ENCODE peak calls at places on chromosome 20, in seven cellular contexts. N is PC-3, P is heart left ventricle, R is colonic mucosa, T is mesendoderm, E is breast epithelium, C is tibial nerve. Z is an unnamed sample.
A peak's percentile ranks its signal among the peaks of the same experiment; 100 is the strongest.

GRCh38 chr20:6651016-6651415 is 116.5 kb upstream of the BMP2 start:
- DNase-seq in N (peak; percentile 97), P (no peak), R (no peak), T (no peak), E (no peak), C (peak; percentile 63), Z (peak; percentile 74)

GRCh38 chr20:51631011-51631950 is 88.8 kb upstream of the NFATC2 start:
- DNase-seq in N (peak; percentile 100), P (peak; percentile 70), R (peak; percentile 24), T (no peak), E (no peak), C (peak; percentile 83), Z (no peak)

GRCh38 chr20:10453241-10453640 is 18.1 kb downstream of the SLX4IP start:
- DNase-seq in N (no peak), P (no peak), R (no peak), T (no peak), E (no peak), C (no peak), Z (no peak)

GRCh38 chr20:25084616-25085187 is 2.8 kb upstream of the VSX1 start:
- DNase-seq in N (no peak), P (no peak), R (no peak), T (no peak), E (no peak), C (no peak), Z (no peak)

GRCh38 chr20:53699085-53699717 is 105.6 kb upstream of the ZNF217 start:
- DNase-seq in N (no peak), P (no peak), R (no peak), T (no peak), E (no peak), C (no peak), Z (no peak)

GRCh38 chr20:20743511-20744169 is 31.2 kb upstream of the RALGAPA2 start:
- DNase-seq in N (no peak), P (peak; percentile 78), R (peak; percentile 67), T (peak; percentile 89), E (no peak), C (peak; percentile 38), Z (peak; percentile 81)

GRCh38 chr20:54048489-54048888 is 21.9 kb downstream of the BCAS1 start:
- DNase-seq in N (no peak), P (no peak), R (no peak), T (no peak), E (no peak), C (no peak), Z (no peak)

GRCh38 chr20:20926222-20926905 is 179.8 kb downstream of the LINC00237 start:
- DNase-seq in N (no peak), P (no peak), R (no peak), T (peak; percentile 11), E (no peak), C (no peak), Z (no peak)

GRCh38 chr20:2342243-2342642 is 38.5 kb upstream of the TGM6 start:
- DNase-seq in N (no peak), P (no peak), R (no peak), T (no peak), E (no peak), C (no peak), Z (no peak)

GRCh38 chr20:36493801-36494114 is 47.6 kb upstream of the MYL9 start:
- DNase-seq in N (no peak), P (peak; percentile 79), R (peak; percentile 38), T (no peak), E (peak; percentile 69), C (peak; percentile 70), Z (peak; percentile 87)

GRCh38 chr20:35172434-35172806 is 548 bp downstream of the PROCR start:
- DNase-seq in N (no peak), P (no peak), R (no peak), T (no peak), E (no peak), C (no peak), Z (no peak)

GRCh38 chr20:35173576-35174192 is 1.8 kb downstream of the PROCR start:
- DNase-seq in N (no peak), P (no peak), R (no peak), T (no peak), E (no peak), C (no peak), Z (no peak)

GRCh38 chr20:35174458-35175216 is 2.8 kb downstream of the PROCR start:
- DNase-seq in N (no peak), P (no peak), R (peak; percentile 74), T (peak; percentile 49), E (no peak), C (no peak), Z (no peak)

GRCh38 chr20:35171753-35172433 is at the start of gene PROCR:
- DNase-seq in N (peak; percentile 97), P (peak; percentile 91), R (peak; percentile 92), T (peak; percentile 94), E (peak; percentile 73), C (peak; percentile 89), Z (peak; percentile 92)

DNA sequence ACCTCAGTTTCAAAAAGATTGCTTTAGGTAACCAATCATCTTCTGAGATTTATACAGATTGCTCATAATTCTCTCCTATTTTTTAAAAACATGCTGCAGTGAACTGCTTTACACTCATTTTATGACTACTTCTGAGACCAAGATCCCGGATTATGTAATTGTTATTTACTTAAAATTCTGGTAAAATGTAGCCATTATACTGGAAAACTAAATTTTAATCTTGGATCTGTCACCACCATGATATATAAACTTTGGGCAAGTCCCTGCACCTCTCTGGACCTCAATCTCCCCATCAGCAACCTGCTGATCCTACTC is 477 bp upstream of the PROCR start:
- DNase-seq in N (no peak), P (no peak), R (no peak), T (no peak), E (no peak), C (no peak), Z (no peak)
- H3K4me3 ChIP-seq in N (peak overlapping the region; percentile 72), P (peak overlapping the region; percentile 52), R (peak overlapping the region; percentile 28), T (no peak overlapping the region), E (peak overlapping the region; percentile 49), C (peak overlapping the region; percentile 34), Z (peak overlapping the region; percentile 44)

GRCh38 chr20:41408131-41408789 is 41.6 kb upstream of the EMILIN3 start:
- DNase-seq in N (no peak), P (no peak), R (no peak), T (no peak), E (no peak), C (no peak), Z (no peak)
- H3K36me3 ChIP-seq in N (peaks cover 17% of the 10 kb centered on the region), P (peaks cover 18% of the 10 kb centered on the region), R (peaks cover 8% of the 10 kb centered on the region), T (peaks cover 23% of the 10 kb centered on the region), E (peaks cover 14% of the 10 kb centered on the region), C (peaks cover 95% of the 10 kb centered on the region), Z (peaks cover 89% of the 10 kb centered on the region)

GRCh38 chr20:38164624-38165088 is 414 bp downstream of the TGM2 start:
- DNase-seq in N (no peak), P (no peak), R (no peak), T (no peak), E (no peak), C (no peak), Z (no peak)

GRCh38 chr20:38164069-38164468 is 1.0 kb downstream of the TGM2 start:
- DNase-seq in N (no peak), P (no peak), R (no peak), T (no peak), E (no peak), C (no peak), Z (no peak)

GRCh38 chr20:38165966-38166706 is 1.1 kb upstream of the TGM2 start:
- DNase-seq in N (no peak), P (no peak), R (no peak), T (no peak), E (no peak), C (no peak), Z (no peak)

GRCh38 chr20:38166707-38167233 is 1.7 kb upstream of the TGM2 start:
- DNase-seq in N (no peak), P (no peak), R (no peak), T (no peak), E (no peak), C (no peak), Z (no peak)

DNA sequence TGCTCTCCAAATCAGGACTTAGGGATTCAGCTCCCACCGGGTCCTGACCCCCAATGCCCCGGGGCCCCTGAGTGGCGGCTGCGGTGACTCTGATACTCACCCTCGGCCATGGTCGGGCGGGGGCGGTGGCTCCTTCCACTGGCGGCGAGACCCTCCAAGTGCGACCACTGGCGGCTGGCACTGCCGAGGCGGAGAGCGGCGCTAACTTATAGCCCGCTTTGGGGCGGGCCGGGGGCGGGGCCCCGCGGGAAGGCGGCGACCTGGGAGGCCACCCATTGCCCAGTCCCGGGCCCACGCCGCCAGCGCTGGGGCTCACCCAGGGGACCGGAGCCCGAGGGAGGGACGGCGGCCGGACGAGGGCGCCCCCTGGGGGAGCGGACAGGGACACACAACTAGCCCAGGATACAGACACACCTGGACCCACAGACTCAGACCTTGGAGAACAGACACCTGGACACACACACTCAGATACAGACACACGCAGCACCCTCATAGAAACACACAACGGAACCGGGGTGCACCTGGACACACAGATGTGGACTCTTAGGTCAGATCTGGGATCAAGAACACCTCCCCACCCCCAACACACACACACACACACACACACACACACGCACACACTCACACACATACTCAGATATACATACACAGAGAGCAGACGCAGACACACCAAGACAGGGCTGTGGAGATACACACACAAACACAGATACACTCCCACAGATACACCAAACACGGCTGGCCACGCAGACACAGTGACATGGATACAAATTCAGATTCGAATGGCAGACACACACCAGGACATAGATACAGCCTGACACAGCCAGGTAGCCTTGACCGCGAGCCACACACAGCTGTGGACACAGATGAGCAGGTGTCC is at the start of gene TGM2:
- DNase-seq in N (peak; percentile 91), P (peak; percentile 91), R (peak; percentile 75), T (peak; percentile 53), E (no peak), C (no peak), Z (no peak)
- H3K4me3 ChIP-seq in N (peak within 1 kb of the TSS; percentile 79), P (peak within 1 kb of the TSS; percentile 69), R (peak within 1 kb of the TSS; percentile 41), T (no peak within 1 kb of the TSS), E (peak within 1 kb of the TSS; percentile 40), C (peak within 1 kb of the TSS; percentile 41), Z (peak within 1 kb of the TSS; percentile 43)

GRCh38 chr20:62313460-62314338 is 10.9 kb downstream of the ADRM1 start:
- DNase-seq in N (no peak), P (no peak), R (no peak), T (no peak), E (no peak), C (no peak), Z (no peak)
- H3K36me3 ChIP-seq in N (peaks cover 61% of the 10 kb centered on the region), P (peaks cover 44% of the 10 kb centered on the region), R (no peaks in the 10 kb centered on the region), T (peaks cover 14% of the 10 kb centered on the region), E (no peaks in the 10 kb centered on the region), C (peaks cover 94% of the 10 kb centered on the region), Z (peaks cover 84% of the 10 kb centered on the region)

DNA sequence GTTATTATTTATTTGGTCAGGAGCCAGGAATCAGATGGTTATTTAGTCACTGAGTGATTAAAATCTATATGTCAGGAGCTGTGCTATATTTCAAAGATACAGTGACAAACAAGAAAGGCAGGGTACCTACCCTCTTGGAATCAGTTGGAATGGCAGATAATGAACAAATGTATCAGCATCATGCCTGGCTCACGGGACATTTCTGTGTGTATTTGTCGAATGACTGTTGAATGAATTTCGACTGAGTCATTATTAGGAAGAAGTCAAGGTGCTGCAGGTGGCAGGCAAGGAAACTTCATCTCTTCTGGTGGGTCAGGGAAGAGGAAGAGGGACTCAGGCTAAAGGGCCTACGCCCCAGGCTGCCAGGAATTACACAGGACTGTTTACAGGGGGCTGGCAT is 13.6 kb downstream of the PKIG start:
- DNase-seq in N (peak; percentile 94), P (no peak), R (no peak), T (no peak), E (no peak), C (no peak), Z (no peak)
- H3K4me3 ChIP-seq in N (no peak overlapping the region), P (no peak overlapping the region), R (no peak overlapping the region), T (no peak overlapping the region), E (no peak overlapping the region), C (no peak overlapping the region), Z (no peak overlapping the region)

GRCh38 chr20:63206878-63207277 is 9.1 kb downstream of the YTHDF1 start:
- DNase-seq in N (peak; percentile 62), P (no peak), R (no peak), T (no peak), E (peak; percentile 79), C (no peak), Z (no peak)
- H3K36me3 ChIP-seq in N (peaks cover 69% of the 10 kb centered on the region), P (peaks cover 32% of the 10 kb centered on the region), R (no peaks in the 10 kb centered on the region), T (peaks cover 24% of the 10 kb centered on the region), E (no peaks in the 10 kb centered on the region), C (peaks cover 98% of the 10 kb centered on the region), Z (peaks cover 84% of the 10 kb centered on the region)